ENCODE peak calls at places on chromosomes 2 and 18, in seven cellular contexts. A, Z, B, T, D, K and M are unnamed samples.

GRCh38 chr2:216583157-216583556 is 50.1 kb upstream of the IGFBP2 start:
- DNase-seq in Z (no peak), D (no peak), A (no peak), T (no peak), B (peak; percentile 67), K (no peak), M (no peak)

GRCh38 chr2:127641846-127642510 is 4.0 kb upstream of the GPR17 start:
- DNase-seq in B (no peak), A (peak; percentile 26), Z (no peak), K (no peak), T (peak; percentile 12), D (no peak), M (no peak)

GRCh38 chr2:26317377-26318105 is 28.4 kb upstream of the SELENOI start:
- DNase-seq in D (no peak), B (no peak), A (no peak), Z (no peak), K (no peak), T (no peak), M (no peak)

GRCh38 chr2:122808286-122808969 is 1053.0 kb downstream of the TSN start:
- DNase-seq in K (no peak), T (no peak), A (no peak), B (no peak), D (no peak), Z (no peak), M (no peak)

GRCh38 chr18:12911025-12911927 is 27.2 kb upstream of the PTPN2 start:
- DNase-seq in T (peak; percentile 47), Z (no peak), B (peak; percentile 32), K (peak; percentile 35), A (peak; percentile 48), D (peak; percentile 71), M (peak; percentile 46)

GRCh38 chr2:25250331-25251031 is 82.1 kb upstream of the POMC start:
- DNase-seq in A (no peak), D (no peak), Z (no peak), B (peak; percentile 39), T (no peak), K (no peak), M (no peak)

GRCh38 chr2:189083088-189083487 is 96.5 kb downstream of the COL5A2 start:
- DNase-seq in B (no peak), T (no peak), Z (no peak), K (no peak), D (no peak), A (no peak), M (no peak)

GRCh38 chr2:121197369-121198091 is 87.5 kb downstream of the TFCP2L1 start:
- DNase-seq in B (peak; percentile 84), D (peak; percentile 95), T (peak; percentile 87), Z (no peak), A (no peak), K (no peak), M (no peak)

GRCh38 chr2:121860033-121860810 is 104.8 kb downstream of the TSN start:
- DNase-seq in B (peak; percentile 97), K (no peak), Z (no peak), A (no peak), D (no peak), T (no peak), M (no peak)

GRCh38 chr2:201939366-201939985 is 94.2 kb upstream of the FZD7 start:
- DNase-seq in K (no peak), D (no peak), Z (no peak), T (no peak), A (no peak), B (peak; percentile 45), M (no peak)

GRCh38 chr2:128536925-128537620 is 218.4 kb upstream of the HS6ST1 start:
- DNase-seq in T (no peak), Z (no peak), K (no peak), A (no peak), B (peak; percentile 75), D (no peak), M (no peak)

GRCh38 chr2:45821558-45822271 is 170.2 kb downstream of the PRKCE start:
- DNase-seq in B (peak; percentile 75), Z (no peak), T (peak; percentile 60), D (peak; percentile 87), K (no peak), A (no peak), M (no peak)

GRCh38 chr2:39154944-39155343 is 34.1 kb upstream of the SOS1 start:
- DNase-seq in D (no peak), T (no peak), B (no peak), Z (no peak), K (no peak), A (no peak), M (no peak)

GRCh38 chr2:26297061-26297460 is 48.9 kb upstream of the SELENOI start:
- DNase-seq in T (no peak), Z (no peak), B (no peak), D (no peak), K (no peak), A (no peak), M (no peak)